ENCODE peak calls at places on chromosome 16, in ten cellular contexts. J is cardiac muscle cell; X is CD8-positive, alpha-beta T cell; Z is heart right ventricle; S is sigmoid colon; D is pancreas; R is adrenal gland; Y is mucosa of descending colon; F is fibroblast of mammary gland; A is brain microvascular endothelial cell. T is an unnamed sample.

GRCh38 chr16:2926660-2927646 is 15.2 kb downstream of the FLYWCH1 start:
- DNase-seq in J (peak; percentile 91), X (peak; percentile 89), Z (peak; percentile 84), S (peak; percentile 95), D (peak; percentile 87), R (peak; percentile 93), Y (peak; percentile 97), F (peak; percentile 91), A (peak; percentile 85), T (peak; percentile 58)

GRCh38 chr16:53209489-53209888 is 154.7 kb downstream of the CHD9 start:
- DNase-seq in J (no peak), X (no peak), Z (no peak), S (no peak), D (no peak), R (no peak), Y (no peak), F (no peak), A (no peak), T (no peak)

GRCh38 chr16:2009302-2009711 is 314 bp downstream of the ZNF598 start:
- DNase-seq in J (no peak), X (peak; percentile 25), Z (no peak), S (no peak), D (peak; percentile 41), R (no peak), Y (no peak), F (no peak), A (no peak), T (no peak)

GRCh38 chr16:21599994-21600773 is 807 bp downstream of the METTL9 start:
- DNase-seq in J (peak; percentile 48), X (no peak), Z (no peak), S (no peak), D (no peak), R (no peak), Y (peak; percentile 25), F (peak; percentile 48), A (no peak), T (no peak)

GRCh38 chr16:23905027-23905426 is 69.2 kb downstream of the PRKCB start:
- DNase-seq in J (peak; percentile 39), X (no peak), Z (no peak), S (peak; percentile 81), D (no peak), R (no peak), Y (no peak), F (no peak), A (peak; percentile 66), T (no peak)

GRCh38 chr16:24977673-24978065 is 37.5 kb downstream of the ARHGAP17 start:
- DNase-seq in J (peak; percentile 83), X (no peak), Z (no peak), S (no peak), D (no peak), R (no peak), Y (no peak), F (peak; percentile 82), A (peak; percentile 68), T (no peak)

GRCh38 chr16:1916654-1916990 is 1.6 kb downstream of the HS3ST6 start:
- DNase-seq in J (no peak), X (no peak), Z (no peak), S (no peak), D (no peak), R (no peak), Y (no peak), F (no peak), A (no peak), T (no peak)

GRCh38 chr16:71658771-71659170 is 32.8 kb downstream of the MARVELD3 start:
- DNase-seq in J (no peak), X (no peak), Z (no peak), S (no peak), D (no peak), R (peak; percentile 22), Y (peak; percentile 29), F (no peak), A (no peak), T (no peak)

GRCh38 chr16:85454171-85454883 is 158.8 kb upstream of the GSE1 start:
- DNase-seq in J (no peak), X (no peak), Z (no peak), S (no peak), D (no peak), R (no peak), Y (no peak), F (peak; percentile 33), A (no peak), T (no peak)

GRCh38 chr16:83533193-83533592 is 274.6 kb upstream of the HSBP1 start:
- DNase-seq in J (no peak), X (no peak), Z (no peak), S (no peak), D (no peak), R (no peak), Y (no peak), F (peak; percentile 23), A (peak; percentile 45), T (no peak)

DNA sequence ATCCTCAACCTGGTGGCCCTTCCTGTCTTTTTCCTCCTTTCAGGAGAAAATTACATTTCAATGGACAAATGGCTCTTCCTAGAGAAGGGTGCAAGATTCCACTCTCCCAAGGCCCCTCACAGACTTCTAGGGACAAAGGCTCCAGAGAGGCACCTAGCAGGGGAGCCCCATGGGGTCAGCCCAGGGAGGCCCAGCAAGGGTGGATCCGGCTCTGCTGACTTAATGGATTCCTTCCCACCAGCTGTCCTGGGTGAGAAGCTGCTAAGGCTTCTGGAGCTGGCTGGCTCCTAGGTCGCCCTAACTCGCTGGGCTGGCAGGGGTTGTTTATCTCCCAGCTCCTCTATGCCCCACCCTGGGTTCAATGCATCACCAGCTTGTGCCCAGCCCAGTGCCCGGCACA is 152.4 kb downstream of the ZNF423 start:
- DNase-seq in J (no peak), X (no peak), Z (no peak), S (no peak), D (no peak), R (no peak), Y (no peak), F (no peak), A (no peak), T (no peak)
- H3K4me3 ChIP-seq in J (no peak overlapping the region), X (no peak overlapping the region), Z (no peak overlapping the region), S (no peak overlapping the region), D (no peak overlapping the region), R (no peak overlapping the region), Y (no peak overlapping the region), F (no peak overlapping the region), A (no peak overlapping the region), T (no peak overlapping the region)

GRCh38 chr16:19861811-19862327 is 22.8 kb downstream of the GPRC5B start:
- DNase-seq in J (peak; percentile 42), X (no peak), Z (no peak), S (peak; percentile 46), D (no peak), R (no peak), Y (no peak), F (no peak), A (no peak), T (no peak)
- H3K4me3 ChIP-seq in J (no peak overlapping the region), X (no peak overlapping the region), Z (peak overlapping the region; percentile 35), S (no peak overlapping the region), D (no peak overlapping the region), R (no peak overlapping the region), Y (no peak overlapping the region), F (no peak overlapping the region), A (no peak overlapping the region), T (no peak overlapping the region)

DNA sequence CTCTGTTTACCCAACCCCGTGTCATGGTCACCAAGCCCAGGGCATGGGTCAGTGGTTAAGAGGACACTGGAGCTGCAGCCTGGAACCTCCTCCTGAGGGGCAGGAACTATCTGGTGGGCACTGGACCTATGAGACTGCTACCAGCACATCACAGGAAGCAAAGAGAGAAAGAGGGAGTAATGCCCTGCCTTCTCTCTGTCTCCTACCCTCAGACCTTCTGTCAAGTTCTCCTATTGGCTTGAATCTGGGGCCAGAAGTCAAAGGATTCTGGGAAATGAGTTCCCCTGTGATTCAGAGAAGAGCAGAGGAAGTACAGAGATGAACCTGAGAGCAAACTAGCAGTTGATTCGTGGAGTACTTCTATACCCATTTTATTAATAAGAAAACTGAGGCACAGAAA is 123.0 kb upstream of the GNAO1 start:
- DNase-seq in J (no peak), X (no peak), Z (no peak), S (no peak), D (no peak), R (no peak), Y (no peak), F (no peak), A (no peak), T (no peak)
- H3K4me3 ChIP-seq in J (no peak overlapping the region), X (no peak overlapping the region), Z (no peak overlapping the region), S (no peak overlapping the region), D (no peak overlapping the region), R (no peak overlapping the region), Y (no peak overlapping the region), F (no peak overlapping the region), A (no peak overlapping the region), T (no peak overlapping the region)

GRCh38 chr16:27366687-27367462 is 35.1 kb upstream of the IL21R start:
- DNase-seq in J (peak; percentile 30), X (no peak), Z (no peak), S (peak; percentile 72), D (peak; percentile 18), R (no peak), Y (no peak), F (peak; percentile 24), A (no peak), T (no peak)

GRCh38 chr16:27369806-27370205 is 32.2 kb upstream of the IL21R start:
- DNase-seq in J (no peak), X (no peak), Z (no peak), S (no peak), D (no peak), R (no peak), Y (no peak), F (peak; percentile 90), A (peak; percentile 43), T (no peak)

GRCh38 chr16:27365142-27366089 is 36.6 kb upstream of the IL21R start:
- DNase-seq in J (no peak), X (no peak), Z (no peak), S (no peak), D (peak; percentile 24), R (no peak), Y (no peak), F (peak; percentile 67), A (peak; percentile 59), T (no peak)

GRCh38 chr16:27368358-27368722 is 33.6 kb upstream of the IL21R start:
- DNase-seq in J (no peak), X (no peak), Z (no peak), S (no peak), D (no peak), R (no peak), Y (no peak), F (no peak), A (no peak), T (no peak)

DNA sequence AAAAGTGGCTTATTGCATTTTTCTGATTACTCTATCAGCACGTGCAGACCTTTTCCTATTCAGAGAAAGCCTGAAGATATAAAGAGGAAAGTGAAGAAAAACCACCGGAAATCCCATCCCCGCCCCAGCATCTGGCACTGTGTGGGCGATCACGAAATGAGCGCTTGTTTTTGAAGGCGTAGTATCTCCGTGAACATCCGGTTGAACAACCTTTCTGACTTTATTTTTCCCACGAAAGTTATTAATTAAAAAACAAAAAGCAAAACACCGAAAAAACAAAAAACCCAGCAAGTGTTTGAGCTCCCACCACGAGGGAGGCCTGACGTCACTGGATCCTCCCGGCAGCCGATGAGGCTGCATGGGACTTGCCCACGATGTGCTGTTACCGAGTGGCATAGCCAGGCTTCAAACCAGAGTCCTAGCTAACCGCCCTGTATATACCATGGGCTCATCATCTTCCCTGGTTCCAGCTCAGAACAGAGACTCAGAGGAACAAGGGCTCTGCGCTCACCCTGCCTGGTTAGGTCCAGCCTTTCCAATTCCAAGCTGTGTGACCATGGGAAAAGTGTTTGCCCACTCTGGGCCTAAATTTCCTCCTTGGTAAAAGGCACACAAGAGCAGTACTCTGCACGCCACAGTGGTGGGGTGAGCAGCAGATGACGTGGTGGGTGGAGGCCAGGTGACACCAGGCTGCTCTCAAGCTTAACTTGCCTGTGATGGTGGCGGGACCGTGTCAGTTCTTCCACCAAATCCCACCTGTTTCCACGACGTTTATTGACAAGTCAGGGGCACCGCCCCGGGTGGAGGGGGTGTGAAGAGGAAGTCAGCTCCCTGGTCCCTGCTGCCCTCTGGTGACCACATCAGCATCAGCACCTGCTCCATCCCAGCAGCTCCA is 34.3 kb upstream of the IL21R start:
- DNase-seq in J (peak; percentile 82), X (peak; percentile 90), Z (peak; percentile 82), S (peak; percentile 92), D (peak; percentile 76), R (peak; percentile 78), Y (peak; percentile 90), F (peak; percentile 76), A (peak; percentile 73), T (peak; percentile 1)
- H3K4me3 ChIP-seq in J (no peak overlapping the region), X (peak overlapping the region; percentile 11), Z (peak overlapping the region; percentile 32), S (peak overlapping the region; percentile 18), D (no peak overlapping the region), R (no peak overlapping the region), Y (no peak overlapping the region), F (peak overlapping the region; percentile 6), A (peak overlapping the region; percentile 22), T (no peak overlapping the region)

T was measured in LNCaP clone FGC.